ENCODE peak calls at places on chromosomes 5 and 9, in eight cellular contexts. One of them, this sample, is unnamed.

GRCh38 chr5:98741926-98742325 is 31.5 kb upstream of the RGMB start:
- DNase-seq in kidney: no peak
- DNase-seq in cortex of kidney: no peak
- DNase-seq in memory B cell: no peak
- DNase-seq in GM04504: no peak
- DNase-seq in activated naive CD4-positive, alpha-beta T cell treated with anti-CD3 and anti-CD28 coated beads, Interleukin-2, amount 50 U/mL, for 72 hours: no peak
- DNase-seq in endothelial cell: no peak
- DNase-seq in uterus: no peak
- DNase-seq in this sample: no peak

GRCh38 chr5:28807230-28807629 is 1768.8 kb upstream of the CDH9 start:
- DNase-seq in kidney: no peak
- DNase-seq in cortex of kidney: no peak
- DNase-seq in memory B cell: no peak
- DNase-seq in GM04504: no peak
- DNase-seq in activated naive CD4-positive, alpha-beta T cell treated with anti-CD3 and anti-CD28 coated beads, Interleukin-2, amount 50 U/mL, for 72 hours: no peak
- DNase-seq in endothelial cell: no peak
- DNase-seq in uterus: no peak
- DNase-seq in this sample: no peak

GRCh38 chr9:17625644-17626388 is 47.0 kb downstream of the SH3GL2 start:
- DNase-seq in kidney: no peak
- DNase-seq in cortex of kidney: no peak
- DNase-seq in memory B cell: no peak
- DNase-seq in GM04504: no peak
- DNase-seq in activated naive CD4-positive, alpha-beta T cell treated with anti-CD3 and anti-CD28 coated beads, Interleukin-2, amount 50 U/mL, for 72 hours: no peak
- DNase-seq in endothelial cell: no peak
- DNase-seq in uterus: no peak
- DNase-seq in this sample: no peak

GRCh38 chr9:103904242-103904641 is 189.9 kb upstream of the SMC2 start:
- DNase-seq in kidney: no peak
- DNase-seq in cortex of kidney: no peak
- DNase-seq in memory B cell: no peak
- DNase-seq in GM04504: no peak
- DNase-seq in activated naive CD4-positive, alpha-beta T cell treated with anti-CD3 and anti-CD28 coated beads, Interleukin-2, amount 50 U/mL, for 72 hours: no peak
- DNase-seq in endothelial cell: no peak
- DNase-seq in uterus: no peak
- DNase-seq in this sample: no peak

GRCh38 chr9:17018001-17018491 is 116.8 kb upstream of the CNTLN start:
- DNase-seq in kidney: peak
- DNase-seq in cortex of kidney: no peak
- DNase-seq in memory B cell: no peak
- DNase-seq in GM04504: peak
- DNase-seq in activated naive CD4-positive, alpha-beta T cell treated with anti-CD3 and anti-CD28 coated beads, Interleukin-2, amount 50 U/mL, for 72 hours: no peak
- DNase-seq in endothelial cell: no peak
- DNase-seq in uterus: no peak
- DNase-seq in this sample: no peak

GRCh38 chr5:65799857-65800256 is 77.9 kb downstream of the NLN start:
- DNase-seq in kidney: no peak
- DNase-seq in cortex of kidney: no peak
- DNase-seq in memory B cell: no peak
- DNase-seq in GM04504: no peak
- DNase-seq in activated naive CD4-positive, alpha-beta T cell treated with anti-CD3 and anti-CD28 coated beads, Interleukin-2, amount 50 U/mL, for 72 hours: no peak
- DNase-seq in endothelial cell: no peak
- DNase-seq in uterus: no peak
- DNase-seq in this sample: no peak

GRCh38 chr9:6793203-6793602 is 35.4 kb downstream of the KDM4C start:
- DNase-seq in kidney: no peak
- DNase-seq in cortex of kidney: no peak
- DNase-seq in memory B cell: no peak
- DNase-seq in GM04504: no peak
- DNase-seq in activated naive CD4-positive, alpha-beta T cell treated with anti-CD3 and anti-CD28 coated beads, Interleukin-2, amount 50 U/mL, for 72 hours: no peak
- DNase-seq in endothelial cell: no peak
- DNase-seq in uterus: no peak
- DNase-seq in this sample: no peak

GRCh38 chr5:170293273-170293672 is 4.3 kb downstream of the LCP2 start:
- DNase-seq in kidney: no peak
- DNase-seq in cortex of kidney: no peak
- DNase-seq in memory B cell: peak
- DNase-seq in GM04504: no peak
- DNase-seq in activated naive CD4-positive, alpha-beta T cell treated with anti-CD3 and anti-CD28 coated beads, Interleukin-2, amount 50 U/mL, for 72 hours: peak
- DNase-seq in endothelial cell: no peak
- DNase-seq in uterus: no peak
- DNase-seq in this sample: no peak

GRCh38 chr9:90167920-90168319 is 474.7 kb downstream of the DIRAS2 start:
- DNase-seq in kidney: no peak
- DNase-seq in cortex of kidney: no peak
- DNase-seq in memory B cell: no peak
- DNase-seq in GM04504: no peak
- DNase-seq in activated naive CD4-positive, alpha-beta T cell treated with anti-CD3 and anti-CD28 coated beads, Interleukin-2, amount 50 U/mL, for 72 hours: no peak
- DNase-seq in endothelial cell: no peak
- DNase-seq in uterus: no peak
- DNase-seq in this sample: no peak

GRCh38 chr5:151589878-151590570 is 1.1 kb downstream of the FAT2 start:
- DNase-seq in kidney: no peak
- DNase-seq in cortex of kidney: no peak
- DNase-seq in memory B cell: no peak
- DNase-seq in GM04504: no peak
- DNase-seq in activated naive CD4-positive, alpha-beta T cell treated with anti-CD3 and anti-CD28 coated beads, Interleukin-2, amount 50 U/mL, for 72 hours: no peak
- DNase-seq in endothelial cell: no peak
- DNase-seq in uterus: no peak
- DNase-seq in this sample: no peak

GRCh38 chr5:108061941-108062340 is 320.0 kb downstream of the FBXL17 start:
- DNase-seq in kidney: no peak
- DNase-seq in cortex of kidney: no peak
- DNase-seq in memory B cell: no peak
- DNase-seq in GM04504: peak
- DNase-seq in activated naive CD4-positive, alpha-beta T cell treated with anti-CD3 and anti-CD28 coated beads, Interleukin-2, amount 50 U/mL, for 72 hours: no peak
- DNase-seq in endothelial cell: no peak
- DNase-seq in uterus: no peak
- DNase-seq in this sample: no peak

GRCh38 chr5:91541696-91542095 is 158.6 kb upstream of the ARRDC3 start:
- DNase-seq in kidney: no peak
- DNase-seq in cortex of kidney: no peak
- DNase-seq in memory B cell: no peak
- DNase-seq in GM04504: no peak
- DNase-seq in activated naive CD4-positive, alpha-beta T cell treated with anti-CD3 and anti-CD28 coated beads, Interleukin-2, amount 50 U/mL, for 72 hours: no peak
- DNase-seq in endothelial cell: no peak
- DNase-seq in uterus: no peak
- DNase-seq in this sample: no peak

GRCh38 chr9:35079041-35079425 is 709 bp downstream of the FANCG start:
- DNase-seq in kidney: no peak
- DNase-seq in cortex of kidney: no peak
- DNase-seq in memory B cell: no peak
- DNase-seq in GM04504: no peak
- DNase-seq in activated naive CD4-positive, alpha-beta T cell treated with anti-CD3 and anti-CD28 coated beads, Interleukin-2, amount 50 U/mL, for 72 hours: no peak
- DNase-seq in endothelial cell: no peak
- DNase-seq in uterus: no peak
- DNase-seq in this sample: no peak

GRCh38 chr5:170572453-170572852 is 68.6 kb downstream of the KCNIP1 start:
- DNase-seq in kidney: no peak
- DNase-seq in cortex of kidney: no peak
- DNase-seq in memory B cell: no peak
- DNase-seq in GM04504: no peak
- DNase-seq in activated naive CD4-positive, alpha-beta T cell treated with anti-CD3 and anti-CD28 coated beads, Interleukin-2, amount 50 U/mL, for 72 hours: peak
- DNase-seq in endothelial cell: no peak
- DNase-seq in uterus: no peak
- DNase-seq in this sample: no peak

GRCh38 chr9:22383720-22384119 is 62.9 kb upstream of the DMRTA1 start:
- DNase-seq in kidney: no peak
- DNase-seq in cortex of kidney: no peak
- DNase-seq in memory B cell: no peak
- DNase-seq in GM04504: no peak
- DNase-seq in activated naive CD4-positive, alpha-beta T cell treated with anti-CD3 and anti-CD28 coated beads, Interleukin-2, amount 50 U/mL, for 72 hours: no peak
- DNase-seq in endothelial cell: no peak
- DNase-seq in uterus: no peak
- DNase-seq in this sample: no peak

GRCh38 chr9:137007816-137008270 is 11.5 kb upstream of the CLIC3 start:
- DNase-seq in kidney: no peak
- DNase-seq in cortex of kidney: no peak
- DNase-seq in memory B cell: no peak
- DNase-seq in GM04504: no peak
- DNase-seq in activated naive CD4-positive, alpha-beta T cell treated with anti-CD3 and anti-CD28 coated beads, Interleukin-2, amount 50 U/mL, for 72 hours: no peak
- DNase-seq in endothelial cell: no peak
- DNase-seq in uterus: no peak
- DNase-seq in this sample: no peak

GRCh38 chr5:9428272-9428671 is 117.6 kb downstream of the SEMA5A start:
- DNase-seq in kidney: no peak
- DNase-seq in cortex of kidney: no peak
- DNase-seq in memory B cell: no peak
- DNase-seq in GM04504: no peak
- DNase-seq in activated naive CD4-positive, alpha-beta T cell treated with anti-CD3 and anti-CD28 coated beads, Interleukin-2, amount 50 U/mL, for 72 hours: no peak
- DNase-seq in endothelial cell: no peak
- DNase-seq in uterus: no peak
- DNase-seq in this sample: no peak

GRCh38 chr5:43891112-43891511 is 288.1 kb downstream of the NNT start:
- DNase-seq in kidney: no peak
- DNase-seq in cortex of kidney: no peak
- DNase-seq in memory B cell: no peak
- DNase-seq in GM04504: no peak
- DNase-seq in activated naive CD4-positive, alpha-beta T cell treated with anti-CD3 and anti-CD28 coated beads, Interleukin-2, amount 50 U/mL, for 72 hours: no peak
- DNase-seq in endothelial cell: no peak
- DNase-seq in uterus: no peak
- DNase-seq in this sample: no peak

GRCh38 chr5:141598389-141599360 is 20.1 kb downstream of the DIAPH1 start:
- DNase-seq in kidney: no peak
- DNase-seq in cortex of kidney: no peak
- DNase-seq in memory B cell: no peak
- DNase-seq in GM04504: peak
- DNase-seq in activated naive CD4-positive, alpha-beta T cell treated with anti-CD3 and anti-CD28 coated beads, Interleukin-2, amount 50 U/mL, for 72 hours: no peak
- DNase-seq in endothelial cell: no peak
- DNase-seq in uterus: no peak
- DNase-seq in this sample: no peak

GRCh38 chr9:120946259-120946658 is 19.7 kb upstream of the TRAF1 start:
- DNase-seq in kidney: no peak
- DNase-seq in cortex of kidney: no peak
- DNase-seq in memory B cell: no peak
- DNase-seq in GM04504: no peak
- DNase-seq in activated naive CD4-positive, alpha-beta T cell treated with anti-CD3 and anti-CD28 coated beads, Interleukin-2, amount 50 U/mL, for 72 hours: no peak
- DNase-seq in endothelial cell: no peak
- DNase-seq in uterus: no peak
- DNase-seq in this sample: no peak

GRCh38 chr9:1198085-1198484 is 147.9 kb downstream of the DMRT2 start:
- DNase-seq in kidney: no peak
- DNase-seq in cortex of kidney: no peak
- DNase-seq in memory B cell: no peak
- DNase-seq in GM04504: no peak
- DNase-seq in activated naive CD4-positive, alpha-beta T cell treated with anti-CD3 and anti-CD28 coated beads, Interleukin-2, amount 50 U/mL, for 72 hours: no peak
- DNase-seq in endothelial cell: no peak
- DNase-seq in uterus: no peak
- DNase-seq in this sample: no peak

GRCh38 chr5:11361768-11362167 is 542.5 kb downstream of the CTNND2 start:
- DNase-seq in kidney: no peak
- DNase-seq in cortex of kidney: no peak
- DNase-seq in memory B cell: no peak
- DNase-seq in GM04504: no peak
- DNase-seq in activated naive CD4-positive, alpha-beta T cell treated with anti-CD3 and anti-CD28 coated beads, Interleukin-2, amount 50 U/mL, for 72 hours: no peak
- DNase-seq in endothelial cell: no peak
- DNase-seq in uterus: no peak
- DNase-seq in this sample: no peak

GRCh38 chr5:96288845-96289185 is 144.2 kb downstream of the PCSK1 start:
- DNase-seq in kidney: no peak
- DNase-seq in cortex of kidney: no peak
- DNase-seq in memory B cell: no peak
- DNase-seq in GM04504: no peak
- DNase-seq in activated naive CD4-positive, alpha-beta T cell treated with anti-CD3 and anti-CD28 coated beads, Interleukin-2, amount 50 U/mL, for 72 hours: no peak
- DNase-seq in endothelial cell: no peak
- DNase-seq in uterus: no peak
- DNase-seq in this sample: no peak